ENCODE peak calls at places on chromosomes 13 and 19, in seven cellular contexts. L is iPS-NIHi11, Q is ELF-1, O is HEK293T, J is PC-9, E is cortex of kidney, V is HAP-1. F is an unnamed sample.

GRCh38 chr19:48480476-48481190 is 11.5 kb downstream of the CYTH2 start:
- DNase-seq in J (no peak), E (no peak), O (no peak), Q (peak), V (no peak), L (no peak), F (peak)

GRCh38 chr13:102580552-102581169 is 16.1 kb upstream of the TPP2 start:
- DNase-seq in V (peak), J (peak), E (no peak), L (peak), O (peak), Q (no peak), F (peak)

GRCh38 chr13:25148005-25148798 is 23.9 kb downstream of the AMER2 start:
- DNase-seq in Q (no peak), L (no peak), O (no peak), V (no peak), J (no peak), E (no peak), F (no peak)

GRCh38 chr19:55704494-55705245 is 29.6 kb downstream of the EPN1 start:
- DNase-seq in O (no peak), Q (no peak), V (no peak), E (no peak), L (no peak), J (no peak), F (peak)

GRCh38 chr13:51737609-51738008 is 66.4 kb downstream of the DHRS12 start:
- DNase-seq in V (no peak), O (no peak), L (no peak), J (no peak), E (no peak), Q (no peak), F (no peak)

GRCh38 chr13:27657724-27658123 is 36.0 kb downstream of the POLR1D start:
- DNase-seq in J (no peak), E (no peak), L (no peak), V (no peak), O (no peak), Q (no peak), F (no peak)

GRCh38 chr19:18433735-18434398 is 4.1 kb downstream of the ISYNA1 start:
- DNase-seq in Q (no peak), L (peak), E (no peak), V (no peak), J (no peak), O (no peak), F (no peak)

GRCh38 chr13:65034266-65034665 is 2195.9 kb downstream of the PCDH9 start:
- DNase-seq in J (no peak), L (peak), Q (no peak), E (no peak), O (no peak), V (no peak), F (no peak)

GRCh38 chr13:97211986-97212385 is 10.1 kb upstream of the MBNL2 start:
- DNase-seq in V (no peak), Q (no peak), L (no peak), E (no peak), O (no peak), J (no peak), F (no peak)

GRCh38 chr19:4066682-4067395 is at the start of gene ZBTB7A:
- DNase-seq in J (peak), E (no peak), L (peak), Q (no peak), V (peak), O (peak), F (peak)

GRCh38 chr19:1457031-1457739 is 7.3 kb downstream of the APC2 start:
- DNase-seq in L (peak), V (no peak), J (no peak), Q (peak), O (no peak), E (no peak), F (no peak)

GRCh38 chr19:9039728-9040127 is 29.5 kb upstream of the MUC16 start:
- DNase-seq in E (no peak), V (no peak), Q (no peak), O (no peak), L (no peak), J (peak), F (no peak)

GRCh38 chr13:27405521-27406134 is 18.8 kb upstream of the GTF3A start:
- DNase-seq in O (no peak), J (no peak), Q (no peak), V (no peak), L (no peak), E (no peak), F (no peak)